ENCODE peak calls at places on chromosome 19, in five cellular contexts. One of them, this sample, is unnamed.

GRCh38 chr19:17402982-17403855 is 2.2 kb downstream of the BST2 start:
- DNase-seq in NCI-H774: no peak
- DNase-seq in left ventricle myocardium inferior: no peak
- DNase-seq in PC-3: no peak
- DNase-seq in NCI-H187: no peak
- DNase-seq in this sample: peak

GRCh38 chr19:55418185-55418584 is 10.6 kb upstream of the UBE2S start:
- DNase-seq in NCI-H774: peak
- DNase-seq in left ventricle myocardium inferior: no peak
- DNase-seq in PC-3: peak
- DNase-seq in NCI-H187: no peak
- DNase-seq in this sample: peak

GRCh38 chr19:19777692-19778091 is 43.9 kb downstream of the ZNF506 start:
- DNase-seq in NCI-H774: no peak
- DNase-seq in left ventricle myocardium inferior: no peak
- DNase-seq in PC-3: no peak
- DNase-seq in NCI-H187: no peak
- DNase-seq in this sample: no peak

GRCh38 chr19:51064534-51065220 is at the start of gene KLK13:
- DNase-seq in NCI-H774: no peak
- DNase-seq in left ventricle myocardium inferior: peak
- DNase-seq in PC-3: no peak
- DNase-seq in NCI-H187: no peak
- DNase-seq in this sample: peak

GRCh38 chr19:17234911-17235617 is 9.0 kb downstream of the OCEL1 start:
- DNase-seq in NCI-H774: peak
- DNase-seq in left ventricle myocardium inferior: peak
- DNase-seq in PC-3: peak
- DNase-seq in NCI-H187: no peak
- DNase-seq in this sample: peak

GRCh38 chr19:28130066-28130511 is 1082.9 kb downstream of the UQCRFS1 start:
- DNase-seq in NCI-H774: no peak
- DNase-seq in left ventricle myocardium inferior: no peak
- DNase-seq in PC-3: no peak
- DNase-seq in NCI-H187: no peak
- DNase-seq in this sample: no peak

GRCh38 chr19:23002690-23003422 is at the start of gene ZNF728:
- DNase-seq in NCI-H774: peak
- DNase-seq in left ventricle myocardium inferior: peak
- DNase-seq in PC-3: no peak
- DNase-seq in NCI-H187: no peak
- DNase-seq in this sample: peak

GRCh38 chr19:48896191-48896720 is 2.3 kb downstream of the TULP2 start:
- DNase-seq in NCI-H774: no peak
- DNase-seq in left ventricle myocardium inferior: peak
- DNase-seq in PC-3: no peak
- DNase-seq in NCI-H187: no peak
- DNase-seq in this sample: peak

GRCh38 chr19:45508931-45509691 is 1.8 kb downstream of the VASP start:
- DNase-seq in NCI-H774: peak
- DNase-seq in left ventricle myocardium inferior: peak
- DNase-seq in PC-3: peak
- DNase-seq in NCI-H187: no peak
- DNase-seq in this sample: peak

GRCh38 chr19:17739121-17739875 is 12.0 kb upstream of the FCHO1 start:
- DNase-seq in NCI-H774: no peak
- DNase-seq in left ventricle myocardium inferior: peak
- DNase-seq in PC-3: no peak
- DNase-seq in NCI-H187: peak
- DNase-seq in this sample: no peak

GRCh38 chr19:38394488-38394887 is 6.0 kb downstream of the SPRED3 start:
- DNase-seq in NCI-H774: no peak
- DNase-seq in left ventricle myocardium inferior: no peak
- DNase-seq in PC-3: no peak
- DNase-seq in NCI-H187: no peak
- DNase-seq in this sample: no peak

GRCh38 chr19:2549701-2550191 is 73.8 kb downstream of the GADD45B start:
- DNase-seq in NCI-H774: no peak
- DNase-seq in left ventricle myocardium inferior: peak
- DNase-seq in PC-3: peak
- DNase-seq in NCI-H187: no peak
- DNase-seq in this sample: peak

GRCh38 chr19:42323473-42323851 is 2.0 kb upstream of the MEGF8 start:
- DNase-seq in NCI-H774: no peak
- DNase-seq in left ventricle myocardium inferior: no peak
- DNase-seq in PC-3: no peak
- DNase-seq in NCI-H187: no peak
- DNase-seq in this sample: peak

GRCh38 chr19:5717215-5717614 is 2.7 kb downstream of the LONP1 start:
- DNase-seq in NCI-H774: no peak
- DNase-seq in left ventricle myocardium inferior: no peak
- DNase-seq in PC-3: no peak
- DNase-seq in NCI-H187: no peak
- DNase-seq in this sample: no peak

GRCh38 chr19:48489608-48490216 is 20.5 kb downstream of the CYTH2 start:
- DNase-seq in NCI-H774: peak
- DNase-seq in left ventricle myocardium inferior: peak
- DNase-seq in PC-3: peak
- DNase-seq in NCI-H187: peak
- DNase-seq in this sample: peak

GRCh38 chr19:33482486-33482885 is 39.1 kb downstream of the PEPD start:
- DNase-seq in NCI-H774: no peak
- DNase-seq in left ventricle myocardium inferior: no peak
- DNase-seq in PC-3: no peak
- DNase-seq in NCI-H187: no peak
- DNase-seq in this sample: no peak

GRCh38 chr19:49497047-49497789 is 984 bp downstream of the RPS11 start:
- DNase-seq in NCI-H774: peak
- DNase-seq in left ventricle myocardium inferior: peak
- DNase-seq in PC-3: peak
- DNase-seq in NCI-H187: no peak
- DNase-seq in this sample: peak

GRCh38 chr19:17376935-17377600 is at the start of gene PLVAP:
- DNase-seq in NCI-H774: no peak
- DNase-seq in left ventricle myocardium inferior: peak
- DNase-seq in PC-3: no peak
- DNase-seq in NCI-H187: no peak
- DNase-seq in this sample: no peak

GRCh38 chr19:13987101-13987890 is 18.8 kb downstream of the RFX1 start:
- DNase-seq in NCI-H774: no peak
- DNase-seq in left ventricle myocardium inferior: peak
- DNase-seq in PC-3: no peak
- DNase-seq in NCI-H187: no peak
- DNase-seq in this sample: peak

GRCh38 chr19:19461671-19462622 is 53.4 kb downstream of the TSSK6 start:
- DNase-seq in NCI-H774: no peak
- DNase-seq in left ventricle myocardium inferior: peak
- DNase-seq in PC-3: no peak
- DNase-seq in NCI-H187: no peak
- DNase-seq in this sample: peak

GRCh38 chr19:2720777-2721569 is at the start of gene DIRAS1:
- DNase-seq in NCI-H774: no peak
- DNase-seq in left ventricle myocardium inferior: no peak
- DNase-seq in PC-3: no peak
- DNase-seq in NCI-H187: no peak
- DNase-seq in this sample: no peak

GRCh38 chr19:17249887-17250548 is 4.3 kb upstream of the NR2F6 start:
- DNase-seq in NCI-H774: no peak
- DNase-seq in left ventricle myocardium inferior: no peak
- DNase-seq in PC-3: no peak
- DNase-seq in NCI-H187: no peak
- DNase-seq in this sample: no peak

GRCh38 chr19:17306285-17306714 is 628 bp downstream of the MRPL34 start:
- DNase-seq in NCI-H774: no peak
- DNase-seq in left ventricle myocardium inferior: no peak
- DNase-seq in PC-3: peak
- DNase-seq in NCI-H187: no peak
- DNase-seq in this sample: no peak

GRCh38 chr19:33394006-33394722 is 20.7 kb downstream of the CEBPG start:
- DNase-seq in NCI-H774: no peak
- DNase-seq in left ventricle myocardium inferior: peak
- DNase-seq in PC-3: peak
- DNase-seq in NCI-H187: no peak
- DNase-seq in this sample: no peak

GRCh38 chr19:2491130-2491801 is 15.3 kb downstream of the GADD45B start:
- DNase-seq in NCI-H774: peak
- DNase-seq in left ventricle myocardium inferior: no peak
- DNase-seq in PC-3: peak
- DNase-seq in NCI-H187: no peak
- DNase-seq in this sample: no peak

GRCh38 chr19:46192990-46193650 is 36.4 kb upstream of the IGFL1 start:
- DNase-seq in NCI-H774: no peak
- DNase-seq in left ventricle myocardium inferior: no peak
- DNase-seq in PC-3: peak
- DNase-seq in NCI-H187: no peak
- DNase-seq in this sample: no peak

GRCh38 chr19:16585808-16586476 is 13.7 kb upstream of the SLC35E1 start:
- DNase-seq in NCI-H774: no peak
- DNase-seq in left ventricle myocardium inferior: no peak
- DNase-seq in PC-3: no peak
- DNase-seq in NCI-H187: no peak
- DNase-seq in this sample: no peak

GRCh38 chr19:6740589-6741348 is 1.3 kb downstream of the TRIP10 start:
- DNase-seq in NCI-H774: peak
- DNase-seq in left ventricle myocardium inferior: peak
- DNase-seq in PC-3: peak
- DNase-seq in NCI-H187: no peak
- DNase-seq in this sample: peak

This sample was measured in testis.